ENCODE peak calls at places on chromosome 7, in four cellular contexts. One of them, this sample, is unnamed.

GRCh38 chr7:8435597-8436243 is 2.3 kb downstream of the NXPH1 start:
- DNase-seq in SJSA1: no peak
- DNase-seq in T-cell: no peak
- DNase-seq in activated naive CD4-positive, alpha-beta T cell treated with anti-CD3 and anti-CD28 coated beads for 36 hours: no peak
- DNase-seq in this sample: no peak

GRCh38 chr7:138303230-138304070 is 156.6 kb upstream of the TRIM24 start:
- DNase-seq in activated naive CD4-positive, alpha-beta T cell treated with anti-CD3 and anti-CD28 coated beads for 36 hours: no peak
- DNase-seq in SJSA1: no peak
- DNase-seq in T-cell: no peak
- DNase-seq in this sample: no peak

GRCh38 chr7:121521681-121522405 is 125.7 kb upstream of the FAM3C start:
- DNase-seq in T-cell: no peak
- DNase-seq in activated naive CD4-positive, alpha-beta T cell treated with anti-CD3 and anti-CD28 coated beads for 36 hours: no peak
- DNase-seq in SJSA1: no peak
- DNase-seq in this sample: no peak

GRCh38 chr7:109376576-109376975 is 806.9 kb downstream of the DNAJB9 start:
- DNase-seq in T-cell: no peak
- DNase-seq in activated naive CD4-positive, alpha-beta T cell treated with anti-CD3 and anti-CD28 coated beads for 36 hours: no peak
- DNase-seq in SJSA1: no peak
- DNase-seq in this sample: no peak

GRCh38 chr7:116984917-116985316 is 31.6 kb downstream of the ST7 start:
- DNase-seq in SJSA1: peak; percentile 33
- DNase-seq in activated naive CD4-positive, alpha-beta T cell treated with anti-CD3 and anti-CD28 coated beads for 36 hours: no peak
- DNase-seq in T-cell: no peak
- DNase-seq in this sample: no peak

GRCh38 chr7:74505426-74506328 is 52.0 kb downstream of the GTF2IRD1 start:
- DNase-seq in T-cell: no peak
- DNase-seq in activated naive CD4-positive, alpha-beta T cell treated with anti-CD3 and anti-CD28 coated beads for 36 hours: no peak
- DNase-seq in SJSA1: no peak
- DNase-seq in this sample: no peak

GRCh38 chr7:33669251-33669670 is 236.1 kb upstream of the BMPER start:
- DNase-seq in SJSA1: peak; percentile 84
- DNase-seq in activated naive CD4-positive, alpha-beta T cell treated with anti-CD3 and anti-CD28 coated beads for 36 hours: no peak
- DNase-seq in T-cell: no peak
- DNase-seq in this sample: no peak

GRCh38 chr7:4200546-4201094 is 481.5 kb upstream of the FOXK1 start:
- DNase-seq in T-cell: no peak
- DNase-seq in activated naive CD4-positive, alpha-beta T cell treated with anti-CD3 and anti-CD28 coated beads for 36 hours: no peak
- DNase-seq in SJSA1: no peak
- DNase-seq in this sample: no peak

GRCh38 chr7:99623702-99624447 is 7.1 kb downstream of the ZSCAN25 start:
- DNase-seq in SJSA1: no peak
- DNase-seq in T-cell: peak; percentile 14
- DNase-seq in activated naive CD4-positive, alpha-beta T cell treated with anti-CD3 and anti-CD28 coated beads for 36 hours: peak; percentile 67
- DNase-seq in this sample: no peak

GRCh38 chr7:131225619-131226101 is 102.0 kb upstream of the MKLN1 start:
- DNase-seq in T-cell: no peak
- DNase-seq in SJSA1: peak; percentile 55
- DNase-seq in activated naive CD4-positive, alpha-beta T cell treated with anti-CD3 and anti-CD28 coated beads for 36 hours: no peak
- DNase-seq in this sample: no peak

GRCh38 chr7:6202117-6202516 is 70.3 kb downstream of the CYTH3 start:
- DNase-seq in activated naive CD4-positive, alpha-beta T cell treated with anti-CD3 and anti-CD28 coated beads for 36 hours: no peak
- DNase-seq in T-cell: no peak
- DNase-seq in SJSA1: no peak
- DNase-seq in this sample: no peak

GRCh38 chr7:6242561-6242960 is 29.9 kb downstream of the CYTH3 start:
- DNase-seq in T-cell: no peak
- DNase-seq in activated naive CD4-positive, alpha-beta T cell treated with anti-CD3 and anti-CD28 coated beads for 36 hours: no peak
- DNase-seq in SJSA1: no peak
- DNase-seq in this sample: no peak

GRCh38 chr7:119572132-119572531 is 700.8 kb upstream of the KCND2 start:
- DNase-seq in activated naive CD4-positive, alpha-beta T cell treated with anti-CD3 and anti-CD28 coated beads for 36 hours: no peak
- DNase-seq in T-cell: no peak
- DNase-seq in SJSA1: no peak
- DNase-seq in this sample: peak; percentile 78

GRCh38 chr7:6259257-6259656 is 13.2 kb downstream of the CYTH3 start:
- DNase-seq in activated naive CD4-positive, alpha-beta T cell treated with anti-CD3 and anti-CD28 coated beads for 36 hours: no peak
- DNase-seq in SJSA1: no peak
- DNase-seq in T-cell: no peak
- DNase-seq in this sample: no peak

GRCh38 chr7:137989127-137989526 is 12.8 kb downstream of the CREB3L2 start:
- DNase-seq in activated naive CD4-positive, alpha-beta T cell treated with anti-CD3 and anti-CD28 coated beads for 36 hours: no peak
- DNase-seq in SJSA1: no peak
- DNase-seq in T-cell: no peak
- DNase-seq in this sample: no peak

GRCh38 chr7:155858521-155859061 is 46.3 kb upstream of the SHH start:
- DNase-seq in SJSA1: no peak
- DNase-seq in T-cell: no peak
- DNase-seq in activated naive CD4-positive, alpha-beta T cell treated with anti-CD3 and anti-CD28 coated beads for 36 hours: no peak
- DNase-seq in this sample: no peak

GRCh38 chr7:35380739-35381224 is 126.9 kb upstream of the TBX20 start:
- DNase-seq in SJSA1: no peak
- DNase-seq in activated naive CD4-positive, alpha-beta T cell treated with anti-CD3 and anti-CD28 coated beads for 36 hours: no peak
- DNase-seq in T-cell: no peak
- DNase-seq in this sample: no peak

GRCh38 chr7:157046681-157047080 is 36.2 kb upstream of the MNX1 start:
- DNase-seq in SJSA1: no peak
- DNase-seq in activated naive CD4-positive, alpha-beta T cell treated with anti-CD3 and anti-CD28 coated beads for 36 hours: no peak
- DNase-seq in T-cell: no peak
- DNase-seq in this sample: no peak

GRCh38 chr7:127731431-127732080 is 79.6 kb downstream of the SND1 start:
- DNase-seq in SJSA1: no peak
- DNase-seq in activated naive CD4-positive, alpha-beta T cell treated with anti-CD3 and anti-CD28 coated beads for 36 hours: no peak
- DNase-seq in T-cell: no peak
- DNase-seq in this sample: no peak

GRCh38 chr7:148987751-148988512 is 40.4 kb downstream of the PDIA4 start:
- DNase-seq in T-cell: no peak
- DNase-seq in SJSA1: no peak
- DNase-seq in activated naive CD4-positive, alpha-beta T cell treated with anti-CD3 and anti-CD28 coated beads for 36 hours: peak; percentile 28
- DNase-seq in this sample: peak; percentile 8

GRCh38 chr7:124722292-124722691 is 43.3 kb downstream of the GPR37 start:
- DNase-seq in activated naive CD4-positive, alpha-beta T cell treated with anti-CD3 and anti-CD28 coated beads for 36 hours: no peak
- DNase-seq in T-cell: no peak
- DNase-seq in SJSA1: peak; percentile 22
- DNase-seq in this sample: no peak

GRCh38 chr7:44244282-44244681 is 43.5 kb downstream of the YKT6 start:
- DNase-seq in T-cell: no peak
- DNase-seq in SJSA1: no peak
- DNase-seq in activated naive CD4-positive, alpha-beta T cell treated with anti-CD3 and anti-CD28 coated beads for 36 hours: peak; percentile 45
- DNase-seq in this sample: no peak

GRCh38 chr7:7795736-7796135 is 77.3 kb upstream of the RPA3 start:
- DNase-seq in SJSA1: no peak
- DNase-seq in activated naive CD4-positive, alpha-beta T cell treated with anti-CD3 and anti-CD28 coated beads for 36 hours: no peak
- DNase-seq in T-cell: no peak
- DNase-seq in this sample: no peak

GRCh38 chr7:1298051-1298937 is 65.6 kb downstream of the UNCX start:
- DNase-seq in activated naive CD4-positive, alpha-beta T cell treated with anti-CD3 and anti-CD28 coated beads for 36 hours: no peak
- DNase-seq in SJSA1: no peak
- DNase-seq in T-cell: no peak
- DNase-seq in this sample: peak; percentile 67

GRCh38 chr7:30921540-30921930 is 9.9 kb downstream of the AQP1 start:
- DNase-seq in SJSA1: no peak
- DNase-seq in activated naive CD4-positive, alpha-beta T cell treated with anti-CD3 and anti-CD28 coated beads for 36 hours: peak; percentile 1
- DNase-seq in T-cell: no peak
- DNase-seq in this sample: peak; percentile 32

GRCh38 chr7:25894002-25894901 is 257.7 kb upstream of the NFE2L3 start:
- DNase-seq in T-cell: peak; percentile 24
- DNase-seq in activated naive CD4-positive, alpha-beta T cell treated with anti-CD3 and anti-CD28 coated beads for 36 hours: peak; percentile 43
- DNase-seq in SJSA1: no peak
- DNase-seq in this sample: no peak

GRCh38 chr7:1235501-1236131 is 2.9 kb downstream of the UNCX start:
- DNase-seq in SJSA1: no peak
- DNase-seq in activated naive CD4-positive, alpha-beta T cell treated with anti-CD3 and anti-CD28 coated beads for 36 hours: no peak
- DNase-seq in T-cell: no peak
- DNase-seq in this sample: no peak

GRCh38 chr7:107506683-107507339 is 37.0 kb downstream of the GPR22 start:
- DNase-seq in activated naive CD4-positive, alpha-beta T cell treated with anti-CD3 and anti-CD28 coated beads for 36 hours: no peak
- DNase-seq in SJSA1: no peak
- DNase-seq in T-cell: no peak
- DNase-seq in this sample: no peak

GRCh38 chr7:55624813-55625212 is 52.5 kb upstream of the VOPP1 start:
- DNase-seq in activated naive CD4-positive, alpha-beta T cell treated with anti-CD3 and anti-CD28 coated beads for 36 hours: no peak
- DNase-seq in SJSA1: no peak
- DNase-seq in T-cell: no peak
- DNase-seq in this sample: no peak

GRCh38 chr7:24764972-24765744 is 7.9 kb upstream of the GSDME start:
- DNase-seq in T-cell: no peak
- DNase-seq in SJSA1: no peak
- DNase-seq in activated naive CD4-positive, alpha-beta T cell treated with anti-CD3 and anti-CD28 coated beads for 36 hours: no peak
- DNase-seq in this sample: no peak

GRCh38 chr7:7897509-7897908 is 71.1 kb upstream of the GLCCI1 start:
- DNase-seq in T-cell: no peak
- DNase-seq in activated naive CD4-positive, alpha-beta T cell treated with anti-CD3 and anti-CD28 coated beads for 36 hours: no peak
- DNase-seq in SJSA1: no peak
- DNase-seq in this sample: no peak

GRCh38 chr7:75732764-75733630 is 5.7 kb downstream of the HIP1 start:
- DNase-seq in activated naive CD4-positive, alpha-beta T cell treated with anti-CD3 and anti-CD28 coated beads for 36 hours: no peak
- DNase-seq in T-cell: no peak
- DNase-seq in SJSA1: peak; percentile 96
- DNase-seq in this sample: no peak

GRCh38 chr7:32357535-32358277 is 132.5 kb downstream of the LSM5 start:
- DNase-seq in activated naive CD4-positive, alpha-beta T cell treated with anti-CD3 and anti-CD28 coated beads for 36 hours: no peak
- DNase-seq in SJSA1: no peak
- DNase-seq in T-cell: no peak
- DNase-seq in this sample: no peak

GRCh38 chr7:105838273-105839141 is 37.9 kb downstream of the ATXN7L1 start:
- DNase-seq in SJSA1: peak; percentile 41
- DNase-seq in activated naive CD4-positive, alpha-beta T cell treated with anti-CD3 and anti-CD28 coated beads for 36 hours: no peak
- DNase-seq in T-cell: no peak
- DNase-seq in this sample: no peak

GRCh38 chr7:46068159-46068558 is 147.1 kb upstream of the IGFBP3 start:
- DNase-seq in SJSA1: no peak
- DNase-seq in activated naive CD4-positive, alpha-beta T cell treated with anti-CD3 and anti-CD28 coated beads for 36 hours: no peak
- DNase-seq in T-cell: no peak
- DNase-seq in this sample: no peak